ENCODE peak calls at places on chromosomes 4 and X, in seven cellular contexts. Z is CD8-positive, alpha-beta T cell; W is uterus; N is cardiac muscle cell; P is astrocyte of the spinal cord; E is upper lobe of left lung; A is DND-41. F is an unnamed sample.

GRCh38 chr4:155780773-155781172 is 22.0 kb downstream of the GUCY1B1 start:
- DNase-seq in Z (no peak), W (no peak), N (no peak), P (no peak), E (no peak), A (no peak), F (no peak)

GRCh38 chr4:2083116-2083825 is 24.1 kb downstream of the NAT8L start:
- DNase-seq in Z (no peak), W (no peak), N (no peak), P (no peak), E (peak; percentile 18), A (no peak), F (no peak)

GRCh38 chr4:115720611-115721010 is 607.2 kb upstream of the NDST4 start:
- DNase-seq in Z (no peak), W (no peak), N (no peak), P (peak; percentile 2), E (no peak), A (no peak), F (no peak)

GRCh38 chrX:74923942-74924448 is 1.3 kb downstream of the NEXMIF start:
- DNase-seq in Z (no peak), W (peak; percentile 17), N (peak; percentile 26), P (no peak), E (no peak), A (no peak), F (peak; percentile 1)

GRCh38 chr4:150570862-150571261 is 11.1 kb upstream of the MAB21L2 start:
- DNase-seq in Z (no peak), W (no peak), N (no peak), P (no peak), E (no peak), A (no peak), F (no peak)

GRCh38 chr4:48341776-48342558 is 638 bp downstream of the SLAIN2 start:
- DNase-seq in Z (peak; percentile 20), W (peak; percentile 39), N (peak; percentile 48), P (peak; percentile 36), E (peak; percentile 45), A (peak; percentile 60), F (peak; percentile 60)

GRCh38 chrX:143642426-143642825 is 6.5 kb upstream of the SLITRK4 start:
- DNase-seq in Z (no peak), W (no peak), N (no peak), P (no peak), E (no peak), A (no peak), F (no peak)

GRCh38 chrX:24920769-24921168 is 95.0 kb downstream of the ARX start:
- DNase-seq in Z (no peak), W (no peak), N (no peak), P (no peak), E (no peak), A (no peak), F (no peak)

GRCh38 chr4:102994803-102995202 is 24.7 kb downstream of the SLC9B1 start:
- DNase-seq in Z (no peak), W (no peak), N (no peak), P (no peak), E (no peak), A (no peak), F (no peak)

GRCh38 chr4:14865804-14866203 is 136.5 kb upstream of the CPEB2 start:
- DNase-seq in Z (no peak), W (no peak), N (peak; percentile 80), P (no peak), E (no peak), A (no peak), F (no peak)

GRCh38 chr4:107083-107443 is 17.2 kb upstream of the ZNF718 start:
- DNase-seq in Z (no peak), W (no peak), N (no peak), P (no peak), E (no peak), A (no peak), F (no peak)
- H3K4me3 ChIP-seq in Z (no peak overlapping the region), W (no peak overlapping the region), N (peak overlapping the region; percentile 31), P (no peak overlapping the region), E (peak overlapping the region; percentile 32), A (no peak overlapping the region), F (no peak overlapping the region)

GRCh38 chr4:112272292-112272691 is 13.4 kb downstream of the TIFA start:
- DNase-seq in Z (no peak), W (no peak), N (no peak), P (no peak), E (no peak), A (no peak), F (no peak)
- TF ChIP-seq CTCF in Z (no peak), W (no peak), N (no peak), P (no peak), E (no peak), A (no peak), F (no peak)

DNA sequence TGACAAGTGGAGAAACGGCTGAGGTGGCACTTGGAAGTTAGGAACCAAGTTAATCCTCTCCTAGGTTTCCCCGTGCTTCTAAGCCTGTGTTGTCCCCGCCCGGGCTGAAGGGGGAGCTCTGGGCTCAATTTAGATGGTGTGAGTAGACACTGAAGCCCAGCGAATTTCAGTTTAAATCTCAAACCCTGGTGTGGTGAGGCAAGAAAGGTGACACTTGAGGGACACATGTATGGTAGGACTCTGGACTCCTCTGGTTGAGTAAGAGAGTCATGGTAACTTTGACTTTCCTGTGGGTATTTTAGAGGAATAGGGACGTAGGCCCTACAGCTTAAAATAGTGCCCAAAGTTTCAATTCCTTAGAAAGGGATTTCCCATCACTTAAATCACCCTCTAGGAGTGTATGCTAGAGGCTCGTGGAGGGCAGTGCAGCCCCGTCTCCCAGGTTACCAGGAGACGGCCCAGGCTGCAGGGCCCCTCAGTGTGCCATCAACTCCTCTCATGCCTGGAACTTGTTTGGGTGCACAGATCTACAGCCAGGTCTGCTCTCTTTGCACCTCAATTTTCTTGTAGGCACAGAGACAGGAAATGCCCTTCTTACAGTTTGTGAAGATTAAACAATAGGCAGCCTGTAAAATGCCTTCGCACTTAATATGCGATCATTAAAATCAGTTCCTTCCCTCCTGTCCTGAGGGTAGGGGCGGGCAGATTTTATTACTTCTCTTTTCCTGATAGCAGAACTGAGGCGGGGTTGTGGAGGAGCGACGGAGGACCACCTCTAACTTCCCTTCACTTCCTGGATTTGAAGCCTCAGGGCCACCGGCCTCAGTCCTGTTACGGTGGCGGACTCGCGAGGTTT is 23.9 kb downstream of the HAND2 start:
- DNase-seq in Z (no peak), W (peak; percentile 67), N (peak; percentile 77), P (no peak), E (peak; percentile 49), A (peak; percentile 60), F (peak; percentile 44)
- H3K4me3 ChIP-seq in Z (peak overlapping the region; percentile 40), W (no peak overlapping the region), N (no peak overlapping the region), P (peak overlapping the region; percentile 5), E (peak overlapping the region; percentile 13), A (no peak overlapping the region), F (no peak overlapping the region)

DNA sequence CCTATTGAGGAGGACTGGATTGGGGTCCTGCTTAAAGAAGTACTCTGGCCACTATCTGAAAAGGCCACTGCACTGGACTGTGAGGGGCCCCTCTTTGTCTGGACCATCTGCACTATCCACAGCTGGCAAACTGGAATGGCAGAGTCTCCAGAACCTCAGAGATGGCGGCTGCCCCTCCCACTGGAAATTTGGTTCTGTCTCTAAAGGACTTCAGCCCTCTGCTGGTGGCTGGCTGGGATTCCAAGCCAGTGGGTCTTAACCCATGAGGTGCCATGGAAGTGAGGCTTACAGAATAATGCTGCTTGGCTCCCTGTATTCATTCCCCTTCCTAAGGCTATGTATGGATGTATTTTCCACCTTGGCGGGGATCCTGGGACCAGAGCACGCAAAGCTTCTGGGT is 41.6 kb upstream of the CYLC1 start:
- DNase-seq in Z (no peak), W (no peak), N (no peak), P (no peak), E (no peak), A (no peak), F (no peak)
- TF ChIP-seq CTCF in Z (no peak), W (no peak), N (no peak), P (no peak), E (no peak), A (no peak), F (no peak)

F was measured in foreskin fibroblast.